ENCODE peak calls at places on chromosomes 5 and 9, in nine cellular contexts. E is WERI-Rb-1, L is adrenal gland, R is endothelial cell, C is right lobe of liver, O is Calu3, U is GM13977, I is fibroblast of the aortic adventitia, M is sigmoid colon. J is an unnamed sample.

GRCh38 chr9:121703014-121703734 is 51.7 kb downstream of the DAB2IP start:
- DNase-seq in U (no peak), I (no peak), L (no peak), M (no peak), O (no peak), C (no peak), E (no peak), R (no peak), J (no peak)

GRCh38 chr9:115944166-115944948 is 209.2 kb upstream of the PAPPA start:
- DNase-seq in L (peak; percentile 69), I (peak; percentile 100), M (peak; percentile 93), C (peak; percentile 65), E (peak; percentile 90), U (no peak), O (no peak), R (no peak), J (no peak)

GRCh38 chr9:26605367-26605766 is 287.2 kb downstream of the CAAP1 start:
- DNase-seq in R (no peak), L (no peak), E (no peak), O (no peak), C (no peak), M (no peak), U (no peak), I (no peak), J (no peak)

GRCh38 chr5:34658023-34658422 is 1.9 kb downstream of the RAI14 start:
- DNase-seq in L (no peak), U (no peak), I (peak; percentile 36), O (no peak), R (no peak), C (no peak), M (no peak), E (no peak), J (no peak)

GRCh38 chr5:43839218-43839617 is 236.2 kb downstream of the NNT start:
- DNase-seq in M (no peak), R (no peak), E (no peak), L (no peak), C (no peak), U (no peak), O (no peak), I (peak; percentile 93), J (no peak)

GRCh38 chr9:33988219-33988890 is 60.3 kb downstream of the UBAP2 start:
- DNase-seq in U (peak; percentile 77), I (no peak), C (no peak), E (no peak), M (no peak), L (no peak), R (no peak), O (no peak), J (no peak)

GRCh38 chr5:14168139-14168792 is 25.1 kb downstream of the TRIO start:
- DNase-seq in O (no peak), R (no peak), U (no peak), E (no peak), I (no peak), C (no peak), M (no peak), L (no peak), J (no peak)

GRCh38 chr5:43627028-43627427 is 24.0 kb downstream of the NNT start:
- DNase-seq in E (peak; percentile 68), U (no peak), I (peak; percentile 60), R (peak; percentile 59), M (no peak), C (no peak), O (peak; percentile 52), L (peak; percentile 33), J (peak; percentile 26)

GRCh38 chr9:75053869-75054268 is 25.8 kb upstream of the CARNMT1 start:
- DNase-seq in C (no peak), L (no peak), R (no peak), I (no peak), O (no peak), U (peak; percentile 11), E (no peak), M (no peak), J (no peak)

GRCh38 chr9:14326264-14326826 is 12.4 kb upstream of the NFIB start:
- DNase-seq in U (no peak), L (no peak), R (no peak), E (no peak), I (peak; percentile 79), O (no peak), C (no peak), M (no peak), J (no peak)

GRCh38 chr5:96651948-96652753 is 10.0 kb upstream of the CAST start:
- DNase-seq in O (peak; percentile 55), E (peak; percentile 25), I (no peak), R (peak; percentile 21), L (no peak), M (no peak), U (no peak), C (no peak), J (no peak)

GRCh38 chr5:38913714-38914113 is 67.9 kb downstream of the OSMR start:
- DNase-seq in O (no peak), M (no peak), U (no peak), R (no peak), E (no peak), C (no peak), L (no peak), I (no peak), J (no peak)

GRCh38 chr9:107816187-107817021 is 326.8 kb upstream of the KLF4 start:
- DNase-seq in C (no peak), R (no peak), E (no peak), L (no peak), M (no peak), I (no peak), O (no peak), U (peak; percentile 17), J (no peak)

GRCh38 chr9:87579761-87580626 is 82.3 kb downstream of the DAPK1 start:
- DNase-seq in L (no peak), R (no peak), U (no peak), O (no peak), E (no peak), C (no peak), M (no peak), I (no peak), J (no peak)

GRCh38 chr9:33818167-33818831 is 1.3 kb downstream of the UBE2R2 start:
- DNase-seq in I (no peak), L (no peak), C (peak; percentile 86), U (peak; percentile 48), E (no peak), O (peak; percentile 3), M (no peak), R (no peak), J (no peak)

GRCh38 chr9:128121924-128122808 is 5.4 kb downstream of the PTGES2 start:
- DNase-seq in R (no peak), O (no peak), U (no peak), M (peak; percentile 63), C (peak; percentile 55), L (no peak), E (no peak), I (no peak), J (no peak)

GRCh38 chr5:123283031-123283430 is 140.2 kb downstream of the CEP120 start:
- DNase-seq in U (no peak), E (no peak), L (no peak), O (no peak), C (no peak), I (peak; percentile 64), R (no peak), M (peak; percentile 70), J (no peak)

GRCh38 chr9:12863624-12864023 is 88.8 kb downstream of the LURAP1L start:
- DNase-seq in U (no peak), C (no peak), E (no peak), L (no peak), M (no peak), R (no peak), I (peak; percentile 7), O (no peak), J (no peak)

GRCh38 chr5:177116631-177117373 is 16.8 kb upstream of the NSD1 start:
- DNase-seq in C (peak; percentile 92), I (peak; percentile 81), E (no peak), M (peak; percentile 96), R (peak; percentile 54), O (no peak), L (peak; percentile 87), U (peak; percentile 70), J (peak; percentile 43)

GRCh38 chr9:134239939-134240338 is 75.6 kb upstream of the RNU6ATAC start:
- DNase-seq in E (no peak), C (no peak), O (no peak), I (no peak), M (no peak), R (no peak), U (no peak), L (no peak), J (no peak)
- TF ChIP-seq CTCF in E (no peak), C (no peak), O (no peak), I (no peak), M (no peak), R (no peak), U (no peak), L (no peak), J (no peak)

GRCh38 chr9:114382951-114383865 is 4.6 kb downstream of the AKNA start:
- DNase-seq in I (peak; percentile 83), E (peak; percentile 44), L (no peak), O (no peak), C (peak; percentile 61), U (peak; percentile 61), R (no peak), M (peak; percentile 83), J (no peak)
- TF ChIP-seq CTCF in I (peak; percentile 31), E (peak; percentile 43), L (peak; percentile 13), O (no peak), C (no peak), U (peak; percentile 45), R (no peak), M (no peak), J (no peak)

GRCh38 chr9:130172161-130172857 is at the start of gene NCS1:
- DNase-seq in C (peak; percentile 86), I (peak; percentile 53), E (peak; percentile 90), R (peak; percentile 58), M (peak; percentile 93), O (peak; percentile 55), U (peak; percentile 89), L (peak; percentile 79), J (peak; percentile 82)

GRCh38 chr9:130171226-130172148 is 717 bp upstream of the NCS1 start:
- DNase-seq in U (no peak), R (no peak), M (peak; percentile 71), C (no peak), E (peak; percentile 42), O (no peak), I (no peak), L (no peak), J (no peak)

GRCh38 chr9:130166399-130166798 is 5.8 kb upstream of the NCS1 start:
- DNase-seq in E (no peak), C (no peak), M (no peak), U (no peak), O (no peak), L (no peak), I (no peak), R (no peak), J (no peak)

GRCh38 chr9:130165579-130165978 is 6.6 kb upstream of the NCS1 start:
- DNase-seq in C (no peak), O (no peak), L (no peak), M (no peak), U (no peak), E (no peak), I (no peak), R (no peak), J (no peak)

GRCh38 chr9:130167927-130168326 is 4.3 kb upstream of the NCS1 start:
- DNase-seq in O (no peak), U (no peak), L (no peak), R (no peak), C (no peak), M (no peak), E (peak; percentile 37), I (no peak), J (no peak)
- TF ChIP-seq CTCF in O (no peak), U (no peak), L (no peak), R (no peak), C (no peak), M (no peak), E (peak; percentile 55), I (no peak), J (no peak)

GRCh38 chr5:181173420-181174342 is 26.3 kb downstream of the OR2V2 start:
- DNase-seq in I (no peak), L (no peak), E (no peak), O (peak; percentile 72), U (no peak), M (no peak), R (no peak), C (no peak), J (peak; percentile 49)
- TF ChIP-seq CTCF in I (no peak), L (no peak), E (no peak), O (no peak), U (no peak), M (no peak), R (no peak), C (no peak), J (no peak)